ENCODE peak calls at places on chromosome 15, in ten cellular contexts. I is stimulated activated CD4-positive, alpha-beta T cell treated with anti-CD3 and anti-CD28 coated beads, Interleukin-2, amount 100 ng/mL, for 24 hours; P is CD4-positive, alpha-beta T cell; W is right cardiac atrium; E is pons; G is transverse colon; X is Right ventricle myocardium superior; D is hepatocyte; J is lower lobe of right lung; O is nephron progenitor cell. C is an unnamed sample.

GRCh38 chr15:89458440-89458839 is 37.9 kb downstream of the RHCG start:
- DNase-seq in I (no peak), P (no peak), W (no peak), E (no peak), G (no peak), X (no peak), D (no peak), J (no peak), O (no peak), C (no peak)

GRCh38 chr15:28994830-28995180 is 109.0 kb downstream of the APBA2 start:
- DNase-seq in I (no peak), P (no peak), W (no peak), E (peak), G (no peak), X (no peak), D (no peak), J (no peak), O (no peak), C (no peak)

GRCh38 chr15:39360417-39360816 is 220.5 kb upstream of the THBS1 start:
- DNase-seq in I (no peak), P (no peak), W (no peak), E (no peak), G (no peak), X (no peak), D (no peak), J (no peak), O (no peak), C (no peak)

GRCh38 chr15:41169784-41170183 is 53.7 kb upstream of the INO80 start:
- DNase-seq in I (no peak), P (no peak), W (no peak), E (peak), G (no peak), X (no peak), D (no peak), J (peak), O (no peak), C (no peak)

GRCh38 chr15:57382969-57383368 is 6.7 kb downstream of the CGNL1 start:
- DNase-seq in I (no peak), P (no peak), W (no peak), E (no peak), G (no peak), X (no peak), D (no peak), J (no peak), O (no peak), C (no peak)

GRCh38 chr15:76799760-76800159 is 105.4 kb downstream of the SCAPER start:
- DNase-seq in I (no peak), P (no peak), W (no peak), E (no peak), G (no peak), X (no peak), D (no peak), J (no peak), O (no peak), C (no peak)

GRCh38 chr15:67820147-67820991 is 4.9 kb upstream of the SKOR1 start:
- DNase-seq in I (no peak), P (no peak), W (peak), E (no peak), G (no peak), X (no peak), D (no peak), J (no peak), O (no peak), C (no peak)

GRCh38 chr15:75454471-75455418 is 3.3 kb upstream of the SIN3A start:
- DNase-seq in I (peak), P (peak), W (peak), E (no peak), G (peak), X (peak), D (peak), J (peak), O (peak), C (peak)

GRCh38 chr15:40441736-40442531 is 1.2 kb downstream of the BAHD1 start:
- DNase-seq in I (peak), P (no peak), W (peak), E (no peak), G (peak), X (no peak), D (peak), J (no peak), O (peak), C (peak)

GRCh38 chr15:71325461-71325860 is 210.2 kb downstream of the THSD4 start:
- DNase-seq in I (no peak), P (no peak), W (no peak), E (no peak), G (no peak), X (no peak), D (no peak), J (no peak), O (no peak), C (no peak)

GRCh38 chr15:51405646-51406194 is 64.3 kb downstream of the GLDN start:
- DNase-seq in I (no peak), P (no peak), W (no peak), E (peak), G (no peak), X (no peak), D (no peak), J (no peak), O (no peak), C (no peak)

GRCh38 chr15:66472176-66472999 is 25.2 kb downstream of the SNAPC5 start:
- DNase-seq in I (no peak), P (peak), W (no peak), E (no peak), G (peak), X (no peak), D (no peak), J (no peak), O (no peak), C (no peak)

GRCh38 chr15:35107122-35107521 is 22.0 kb upstream of the NANOGP8 start:
- DNase-seq in I (no peak), P (no peak), W (no peak), E (no peak), G (no peak), X (no peak), D (no peak), J (no peak), O (no peak), C (no peak)

GRCh38 chr15:68559342-68560310 is 19.2 kb upstream of the CORO2B start:
- DNase-seq in I (peak), P (peak), W (peak), E (peak), G (peak), X (peak), D (peak), J (peak), O (peak), C (peak)

GRCh38 chr15:85667491-85668424 is 127.0 kb downstream of the KLHL25 start:
- DNase-seq in I (peak), P (peak), W (peak), E (peak), G (peak), X (no peak), D (peak), J (no peak), O (no peak), C (no peak)

GRCh38 chr15:58748040-58748786 is 1.3 kb downstream of the ADAM10 start:
- DNase-seq in I (peak), P (no peak), W (no peak), E (peak), G (no peak), X (no peak), D (peak), J (no peak), O (no peak), C (no peak)

GRCh38 chr15:78951841-78952238 is 7.0 kb upstream of the CTSH start:
- DNase-seq in I (no peak), P (no peak), W (no peak), E (no peak), G (no peak), X (no peak), D (peak), J (no peak), O (no peak), C (no peak)

GRCh38 chr15:57236561-57237281 is 139.6 kb upstream of the CGNL1 start:
- DNase-seq in I (no peak), P (no peak), W (no peak), E (no peak), G (no peak), X (no peak), D (no peak), J (no peak), O (no peak), C (no peak)

GRCh38 chr15:95684693-95685115 is 645.8 kb upstream of the NR2F2 start:
- DNase-seq in I (no peak), P (no peak), W (no peak), E (no peak), G (no peak), X (no peak), D (peak), J (no peak), O (no peak), C (no peak)

GRCh38 chr15:85149460-85150129 is 167.9 kb downstream of the PDE8A start:
- DNase-seq in I (no peak), P (no peak), W (no peak), E (no peak), G (no peak), X (no peak), D (no peak), J (no peak), O (no peak), C (no peak)

GRCh38 chr15:35705030-35705884 is 159.3 kb upstream of the DPH6 start:
- DNase-seq in I (no peak), P (no peak), W (no peak), E (no peak), G (no peak), X (no peak), D (no peak), J (no peak), O (no peak), C (no peak)

GRCh38 chr15:97652700-97653167 is 307.8 kb upstream of the ARRDC4 start:
- DNase-seq in I (no peak), P (no peak), W (peak), E (no peak), G (peak), X (no peak), D (peak), J (no peak), O (peak), C (no peak)

GRCh38 chr15:52021128-52021671 is 2.2 kb downstream of the MAPK6 start:
- DNase-seq in I (peak), P (peak), W (no peak), E (peak), G (peak), X (no peak), D (peak), J (no peak), O (peak), C (peak)

GRCh38 chr15:79089890-79090486 is 592 bp downstream of the RASGRF1 start:
- DNase-seq in I (no peak), P (no peak), W (no peak), E (no peak), G (no peak), X (no peak), D (no peak), J (no peak), O (peak), C (no peak)

GRCh38 chr15:38688096-38688495 is 123.5 kb upstream of the RASGRP1 start:
- DNase-seq in I (no peak), P (no peak), W (no peak), E (no peak), G (no peak), X (no peak), D (no peak), J (no peak), O (no peak), C (no peak)

GRCh38 chr15:26632500-26632899 is 140.4 kb downstream of the GABRB3 start:
- DNase-seq in I (no peak), P (no peak), W (no peak), E (no peak), G (no peak), X (no peak), D (no peak), J (no peak), O (no peak), C (no peak)

GRCh38 chr15:50202003-50202402 is 20.0 kb downstream of the SLC27A2 start:
- DNase-seq in I (no peak), P (no peak), W (no peak), E (no peak), G (no peak), X (no peak), D (no peak), J (no peak), O (no peak), C (no peak)

GRCh38 chr15:42071717-42072116 is 22.6 kb downstream of the PLA2G4D start:
- DNase-seq in I (no peak), P (no peak), W (no peak), E (no peak), G (no peak), X (no peak), D (no peak), J (no peak), O (no peak), C (no peak)

GRCh38 chr15:93520206-93520605 is 431.2 kb upstream of the RGMA start:
- DNase-seq in I (no peak), P (no peak), W (no peak), E (no peak), G (no peak), X (no peak), D (no peak), J (no peak), O (no peak), C (no peak)

GRCh38 chr15:55290361-55291057 is 896 bp upstream of the RAB27A start:
- DNase-seq in I (peak), P (peak), W (peak), E (peak), G (peak), X (peak), D (peak), J (peak), O (peak), C (peak)

GRCh38 chr15:66294932-66295235 is 1.5 kb downstream of the DIS3L start:
- DNase-seq in I (no peak), P (no peak), W (no peak), E (no peak), G (no peak), X (no peak), D (peak), J (no peak), O (no peak), C (no peak)

GRCh38 chr15:100671858-100672543 is 69.6 kb downstream of the ASB7 start:
- DNase-seq in I (no peak), P (no peak), W (no peak), E (peak), G (no peak), X (no peak), D (no peak), J (no peak), O (peak), C (peak)

GRCh38 chr15:49199666-49200065 is 29.6 kb downstream of the GALK2 start:
- DNase-seq in I (no peak), P (no peak), W (no peak), E (no peak), G (no peak), X (no peak), D (no peak), J (no peak), O (no peak), C (no peak)

GRCh38 chr15:25900901-25901300 is 37.8 kb upstream of the ATP10A start:
- DNase-seq in I (no peak), P (no peak), W (no peak), E (no peak), G (no peak), X (no peak), D (peak), J (no peak), O (no peak), C (no peak)

GRCh38 chr15:98774756-98775497 is 126.6 kb downstream of the IGF1R start:
- DNase-seq in I (no peak), P (no peak), W (no peak), E (no peak), G (no peak), X (no peak), D (peak), J (no peak), O (no peak), C (no peak)